ENCODE peak calls at places on chromosomes 11 and 22, in four cellular contexts. One of them, this sample, is unnamed.

GRCh38 chr11:134664863-134665535 is 253.0 kb upstream of the B3GAT1 start:
- DNase-seq in hypothalamus: no peak
- DNase-seq in AG04450: no peak
- DNase-seq in stimulated activated naive CD8-positive, alpha-beta T cell treated with anti-CD3 and anti-CD28 coated beads, Interleukin-15, Interleukin-2, amounts not matched to agents 100 U/mL and 50 U/mL, for 24 hours: no peak
- DNase-seq in this sample: no peak

GRCh38 chr11:127000991-127001390 is 421 bp upstream of the KIRREL3 start:
- DNase-seq in hypothalamus: no peak
- DNase-seq in AG04450: no peak
- DNase-seq in stimulated activated naive CD8-positive, alpha-beta T cell treated with anti-CD3 and anti-CD28 coated beads, Interleukin-15, Interleukin-2, amounts not matched to agents 100 U/mL and 50 U/mL, for 24 hours: no peak
- DNase-seq in this sample: no peak

GRCh38 chr11:30125461-30125860 is 105.4 kb upstream of the FSHB start:
- DNase-seq in hypothalamus: no peak
- DNase-seq in AG04450: no peak
- DNase-seq in stimulated activated naive CD8-positive, alpha-beta T cell treated with anti-CD3 and anti-CD28 coated beads, Interleukin-15, Interleukin-2, amounts not matched to agents 100 U/mL and 50 U/mL, for 24 hours: no peak
- DNase-seq in this sample: no peak

GRCh38 chr22:31343235-31344191 is 2.6 kb downstream of the PATZ1 start:
- DNase-seq in hypothalamus: no peak
- DNase-seq in AG04450: no peak
- DNase-seq in stimulated activated naive CD8-positive, alpha-beta T cell treated with anti-CD3 and anti-CD28 coated beads, Interleukin-15, Interleukin-2, amounts not matched to agents 100 U/mL and 50 U/mL, for 24 hours: peak; percentile 63
- DNase-seq in this sample: no peak

GRCh38 chr11:8933931-8934330 is 1.2 kb upstream of the C11orf16 start:
- DNase-seq in hypothalamus: no peak
- DNase-seq in AG04450: no peak
- DNase-seq in stimulated activated naive CD8-positive, alpha-beta T cell treated with anti-CD3 and anti-CD28 coated beads, Interleukin-15, Interleukin-2, amounts not matched to agents 100 U/mL and 50 U/mL, for 24 hours: no peak
- DNase-seq in this sample: no peak

GRCh38 chr22:39130892-39131855 is 21.3 kb downstream of the CBX7 start:
- DNase-seq in hypothalamus: no peak
- DNase-seq in AG04450: no peak
- DNase-seq in stimulated activated naive CD8-positive, alpha-beta T cell treated with anti-CD3 and anti-CD28 coated beads, Interleukin-15, Interleukin-2, amounts not matched to agents 100 U/mL and 50 U/mL, for 24 hours: no peak
- DNase-seq in this sample: no peak

GRCh38 chr11:119319136-119319701 is 2.3 kb upstream of the MCAM start:
- DNase-seq in hypothalamus: no peak
- DNase-seq in AG04450: no peak
- DNase-seq in stimulated activated naive CD8-positive, alpha-beta T cell treated with anti-CD3 and anti-CD28 coated beads, Interleukin-15, Interleukin-2, amounts not matched to agents 100 U/mL and 50 U/mL, for 24 hours: peak; percentile 3
- DNase-seq in this sample: no peak

GRCh38 chr11:123588117-123588815 is 66.2 kb downstream of the SCN3B start:
- DNase-seq in hypothalamus: no peak
- DNase-seq in AG04450: no peak
- DNase-seq in stimulated activated naive CD8-positive, alpha-beta T cell treated with anti-CD3 and anti-CD28 coated beads, Interleukin-15, Interleukin-2, amounts not matched to agents 100 U/mL and 50 U/mL, for 24 hours: no peak
- DNase-seq in this sample: no peak

GRCh38 chr22:37776639-37777005 is 31.1 kb upstream of the GCAT start:
- DNase-seq in hypothalamus: no peak
- DNase-seq in AG04450: no peak
- DNase-seq in stimulated activated naive CD8-positive, alpha-beta T cell treated with anti-CD3 and anti-CD28 coated beads, Interleukin-15, Interleukin-2, amounts not matched to agents 100 U/mL and 50 U/mL, for 24 hours: no peak
- DNase-seq in this sample: no peak

GRCh38 chr11:45388472-45388871 is 102.3 kb upstream of the SYT13 start:
- DNase-seq in hypothalamus: no peak
- DNase-seq in AG04450: no peak
- DNase-seq in stimulated activated naive CD8-positive, alpha-beta T cell treated with anti-CD3 and anti-CD28 coated beads, Interleukin-15, Interleukin-2, amounts not matched to agents 100 U/mL and 50 U/mL, for 24 hours: no peak
- DNase-seq in this sample: no peak

GRCh38 chr22:23098230-23098705 is 27.9 kb downstream of the GNAZ start:
- DNase-seq in hypothalamus: no peak
- DNase-seq in AG04450: no peak
- DNase-seq in stimulated activated naive CD8-positive, alpha-beta T cell treated with anti-CD3 and anti-CD28 coated beads, Interleukin-15, Interleukin-2, amounts not matched to agents 100 U/mL and 50 U/mL, for 24 hours: no peak
- DNase-seq in this sample: no peak

GRCh38 chr22:25514436-25514835 is 50.0 kb upstream of the GRK3 start:
- DNase-seq in hypothalamus: no peak
- DNase-seq in AG04450: no peak
- DNase-seq in stimulated activated naive CD8-positive, alpha-beta T cell treated with anti-CD3 and anti-CD28 coated beads, Interleukin-15, Interleukin-2, amounts not matched to agents 100 U/mL and 50 U/mL, for 24 hours: no peak
- DNase-seq in this sample: no peak

GRCh38 chr11:35583126-35583525 is 35.1 kb upstream of the FJX1 start:
- DNase-seq in hypothalamus: no peak
- DNase-seq in AG04450: no peak
- DNase-seq in stimulated activated naive CD8-positive, alpha-beta T cell treated with anti-CD3 and anti-CD28 coated beads, Interleukin-15, Interleukin-2, amounts not matched to agents 100 U/mL and 50 U/mL, for 24 hours: no peak
- DNase-seq in this sample: peak; percentile 95

GRCh38 chr22:19855504-19856409 is 1.1 kb upstream of the GNB1L start:
- DNase-seq in hypothalamus: no peak
- DNase-seq in AG04450: no peak
- DNase-seq in stimulated activated naive CD8-positive, alpha-beta T cell treated with anti-CD3 and anti-CD28 coated beads, Interleukin-15, Interleukin-2, amounts not matched to agents 100 U/mL and 50 U/mL, for 24 hours: peak; percentile 75
- DNase-seq in this sample: peak; percentile 23

GRCh38 chr11:119093951-119094815 is 7.5 kb downstream of the DPAGT1 start:
- DNase-seq in hypothalamus: no peak
- DNase-seq in AG04450: no peak
- DNase-seq in stimulated activated naive CD8-positive, alpha-beta T cell treated with anti-CD3 and anti-CD28 coated beads, Interleukin-15, Interleukin-2, amounts not matched to agents 100 U/mL and 50 U/mL, for 24 hours: peak; percentile 48
- DNase-seq in this sample: no peak

GRCh38 chr11:3123761-3124733 is 41.1 kb downstream of the OSBPL5 start:
- DNase-seq in hypothalamus: no peak
- DNase-seq in AG04450: peak; percentile 88
- DNase-seq in stimulated activated naive CD8-positive, alpha-beta T cell treated with anti-CD3 and anti-CD28 coated beads, Interleukin-15, Interleukin-2, amounts not matched to agents 100 U/mL and 50 U/mL, for 24 hours: no peak
- DNase-seq in this sample: peak; percentile 89

GRCh38 chr11:45724145-45724544 is 58.7 kb upstream of the CHST1 start:
- DNase-seq in hypothalamus: no peak
- DNase-seq in AG04450: no peak
- DNase-seq in stimulated activated naive CD8-positive, alpha-beta T cell treated with anti-CD3 and anti-CD28 coated beads, Interleukin-15, Interleukin-2, amounts not matched to agents 100 U/mL and 50 U/mL, for 24 hours: peak; percentile 8
- DNase-seq in this sample: no peak

GRCh38 chr11:64698427-64698826 is 24.6 kb downstream of the NRXN2 start:
- DNase-seq in hypothalamus: no peak
- DNase-seq in AG04450: no peak
- DNase-seq in stimulated activated naive CD8-positive, alpha-beta T cell treated with anti-CD3 and anti-CD28 coated beads, Interleukin-15, Interleukin-2, amounts not matched to agents 100 U/mL and 50 U/mL, for 24 hours: no peak
- DNase-seq in this sample: no peak

GRCh38 chr11:77381749-77382693 is 80.5 kb upstream of the GDPD4 start:
- DNase-seq in hypothalamus: no peak
- DNase-seq in AG04450: peak; percentile 49
- DNase-seq in stimulated activated naive CD8-positive, alpha-beta T cell treated with anti-CD3 and anti-CD28 coated beads, Interleukin-15, Interleukin-2, amounts not matched to agents 100 U/mL and 50 U/mL, for 24 hours: no peak
- DNase-seq in this sample: peak; percentile 61

GRCh38 chr11:79232346-79232745 is 208.5 kb downstream of the TENM4 start:
- DNase-seq in hypothalamus: no peak
- DNase-seq in AG04450: no peak
- DNase-seq in stimulated activated naive CD8-positive, alpha-beta T cell treated with anti-CD3 and anti-CD28 coated beads, Interleukin-15, Interleukin-2, amounts not matched to agents 100 U/mL and 50 U/mL, for 24 hours: no peak
- DNase-seq in this sample: no peak

GRCh38 chr11:32870676-32871075 is 21.9 kb upstream of the QSER1 start:
- DNase-seq in hypothalamus: no peak
- DNase-seq in AG04450: no peak
- DNase-seq in stimulated activated naive CD8-positive, alpha-beta T cell treated with anti-CD3 and anti-CD28 coated beads, Interleukin-15, Interleukin-2, amounts not matched to agents 100 U/mL and 50 U/mL, for 24 hours: peak; percentile 29
- DNase-seq in this sample: no peak

GRCh38 chr11:120611576-120611975 is 100.0 kb downstream of the GRIK4 start:
- DNase-seq in hypothalamus: no peak
- DNase-seq in AG04450: no peak
- DNase-seq in stimulated activated naive CD8-positive, alpha-beta T cell treated with anti-CD3 and anti-CD28 coated beads, Interleukin-15, Interleukin-2, amounts not matched to agents 100 U/mL and 50 U/mL, for 24 hours: no peak
- DNase-seq in this sample: no peak

GRCh38 chr22:40582063-40582462 is 54.5 kb downstream of the MRTFA start:
- DNase-seq in hypothalamus: no peak
- DNase-seq in AG04450: no peak
- DNase-seq in stimulated activated naive CD8-positive, alpha-beta T cell treated with anti-CD3 and anti-CD28 coated beads, Interleukin-15, Interleukin-2, amounts not matched to agents 100 U/mL and 50 U/mL, for 24 hours: no peak
- DNase-seq in this sample: no peak

GRCh38 chr11:68325894-68326220 is 13.5 kb downstream of the LRP5 start:
- DNase-seq in hypothalamus: no peak
- DNase-seq in AG04450: no peak
- DNase-seq in stimulated activated naive CD8-positive, alpha-beta T cell treated with anti-CD3 and anti-CD28 coated beads, Interleukin-15, Interleukin-2, amounts not matched to agents 100 U/mL and 50 U/mL, for 24 hours: no peak
- DNase-seq in this sample: no peak

GRCh38 chr11:132844956-132845355 is 687.3 kb downstream of the OPCML start:
- DNase-seq in hypothalamus: no peak
- DNase-seq in AG04450: peak; percentile 77
- DNase-seq in stimulated activated naive CD8-positive, alpha-beta T cell treated with anti-CD3 and anti-CD28 coated beads, Interleukin-15, Interleukin-2, amounts not matched to agents 100 U/mL and 50 U/mL, for 24 hours: no peak
- DNase-seq in this sample: peak; percentile 47

GRCh38 chr22:29072979-29073617 is at the start of gene KREMEN1:
- DNase-seq in hypothalamus: no peak
- DNase-seq in AG04450: no peak
- DNase-seq in stimulated activated naive CD8-positive, alpha-beta T cell treated with anti-CD3 and anti-CD28 coated beads, Interleukin-15, Interleukin-2, amounts not matched to agents 100 U/mL and 50 U/mL, for 24 hours: no peak
- DNase-seq in this sample: no peak

GRCh38 chr11:12618743-12619540 is 55.3 kb upstream of the TEAD1 start:
- DNase-seq in hypothalamus: no peak
- DNase-seq in AG04450: no peak
- DNase-seq in stimulated activated naive CD8-positive, alpha-beta T cell treated with anti-CD3 and anti-CD28 coated beads, Interleukin-15, Interleukin-2, amounts not matched to agents 100 U/mL and 50 U/mL, for 24 hours: no peak
- DNase-seq in this sample: no peak

GRCh38 chr11:41301023-41301422 is 158.4 kb downstream of the LRRC4C start:
- DNase-seq in hypothalamus: no peak
- DNase-seq in AG04450: no peak
- DNase-seq in stimulated activated naive CD8-positive, alpha-beta T cell treated with anti-CD3 and anti-CD28 coated beads, Interleukin-15, Interleukin-2, amounts not matched to agents 100 U/mL and 50 U/mL, for 24 hours: no peak
- DNase-seq in this sample: no peak

GRCh38 chr11:109304159-109304558 is 117.8 kb upstream of the C11orf87 start:
- DNase-seq in hypothalamus: no peak
- DNase-seq in AG04450: peak; percentile 4
- DNase-seq in stimulated activated naive CD8-positive, alpha-beta T cell treated with anti-CD3 and anti-CD28 coated beads, Interleukin-15, Interleukin-2, amounts not matched to agents 100 U/mL and 50 U/mL, for 24 hours: no peak
- DNase-seq in this sample: no peak

GRCh38 chr11:34613015-34613414 is 7.9 kb upstream of the EHF start:
- DNase-seq in hypothalamus: no peak
- DNase-seq in AG04450: no peak
- DNase-seq in stimulated activated naive CD8-positive, alpha-beta T cell treated with anti-CD3 and anti-CD28 coated beads, Interleukin-15, Interleukin-2, amounts not matched to agents 100 U/mL and 50 U/mL, for 24 hours: no peak
- DNase-seq in this sample: no peak

GRCh38 chr22:17410576-17410975 is 41.3 kb downstream of the CECR2 start:
- DNase-seq in hypothalamus: no peak
- DNase-seq in AG04450: no peak
- DNase-seq in stimulated activated naive CD8-positive, alpha-beta T cell treated with anti-CD3 and anti-CD28 coated beads, Interleukin-15, Interleukin-2, amounts not matched to agents 100 U/mL and 50 U/mL, for 24 hours: no peak
- DNase-seq in this sample: no peak

GRCh38 chr22:23305321-23305910 is 125.1 kb downstream of the BCR start:
- DNase-seq in hypothalamus: no peak
- DNase-seq in AG04450: no peak
- DNase-seq in stimulated activated naive CD8-positive, alpha-beta T cell treated with anti-CD3 and anti-CD28 coated beads, Interleukin-15, Interleukin-2, amounts not matched to agents 100 U/mL and 50 U/mL, for 24 hours: no peak
- DNase-seq in this sample: no peak

GRCh38 chr11:35059040-35059439 is 79.9 kb upstream of the CD44 start:
- DNase-seq in hypothalamus: no peak
- DNase-seq in AG04450: no peak
- DNase-seq in stimulated activated naive CD8-positive, alpha-beta T cell treated with anti-CD3 and anti-CD28 coated beads, Interleukin-15, Interleukin-2, amounts not matched to agents 100 U/mL and 50 U/mL, for 24 hours: no peak
- DNase-seq in this sample: no peak

GRCh38 chr11:65108469-65109123 is 3.1 kb upstream of the TM7SF2 start:
- DNase-seq in hypothalamus: no peak
- DNase-seq in AG04450: no peak
- DNase-seq in stimulated activated naive CD8-positive, alpha-beta T cell treated with anti-CD3 and anti-CD28 coated beads, Interleukin-15, Interleukin-2, amounts not matched to agents 100 U/mL and 50 U/mL, for 24 hours: no peak
- DNase-seq in this sample: no peak